ENCODE peak calls at places on chromosomes 13 and 19, in five cellular contexts. K is HepG2, X is H1, Y is K562, G is GM12878. F is an unnamed sample.

GRCh38 chr13:85693889-85694511 is 105.2 kb downstream of the SLITRK6 start:
- DNase-seq in K (no peak), G (no peak), X (no peak), Y (no peak), F (no peak)

GRCh38 chr19:29567366-29567915 is 38.6 kb upstream of the POP4 start:
- DNase-seq in G (no peak), Y (no peak), K (no peak), X (no peak), F (no peak)

GRCh38 chr19:472005-472858 is 11.4 kb upstream of the SHC2 start:
- DNase-seq in X (no peak), G (no peak), K (no peak), Y (no peak), F (no peak)

GRCh38 chr13:82571653-82572052 is 1310.6 kb downstream of the SLITRK1 start:
- DNase-seq in Y (no peak), G (no peak), K (no peak), X (no peak), F (no peak)

GRCh38 chr13:81988542-81988941 is 1647.6 kb upstream of the SPRY2 start:
- DNase-seq in X (no peak), K (no peak), Y (no peak), G (no peak), F (no peak)

GRCh38 chr19:44202470-44202869 is 9.9 kb upstream of the ZNF227 start:
- DNase-seq in X (no peak), K (no peak), G (no peak), Y (no peak), F (no peak)

GRCh38 chr13:71864094-71864980 is 2.7 kb downstream of the DACH1 start:
- DNase-seq in Y (no peak), K (no peak), G (no peak), X (peak), F (peak)

GRCh38 chr19:10134040-10134439 is 14.3 kb upstream of the EIF3G start:
- DNase-seq in K (no peak), Y (no peak), X (no peak), G (no peak), F (no peak)

GRCh38 chr13:24165746-24166145 is 5.2 kb downstream of the SPATA13 start:
- DNase-seq in K (no peak), G (no peak), X (no peak), Y (no peak), F (no peak)

GRCh38 chr13:112444416-112445399 is 68.6 kb downstream of the SPACA7 start:
- DNase-seq in Y (no peak), K (no peak), X (peak), G (no peak), F (no peak)

GRCh38 chr13:92362717-92363116 is 863.9 kb upstream of the GPC6 start:
- DNase-seq in Y (no peak), K (no peak), G (no peak), X (no peak), F (no peak)

GRCh38 chr19:2456301-2456570 is 523 bp downstream of the LMNB2 start:
- DNase-seq in Y (no peak), K (no peak), G (no peak), X (no peak), F (no peak)

GRCh38 chr13:76887070-76887563 is 912 bp upstream of the KCTD12 start:
- DNase-seq in K (no peak), X (peak), Y (no peak), G (no peak), F (peak)

GRCh38 chr19:10420444-10421239 is at the start of gene PDE4A:
- DNase-seq in G (no peak), X (peak), Y (peak), K (no peak), F (peak)

GRCh38 chr13:80454245-80454644 is 113.3 kb upstream of the SPRY2 start:
- DNase-seq in X (no peak), G (peak), K (no peak), Y (no peak), F (no peak)

GRCh38 chr19:15283141-15283885 is 49.0 kb downstream of the BRD4 start:
- DNase-seq in Y (no peak), G (no peak), K (no peak), X (no peak), F (no peak)

GRCh38 chr13:69681722-69682121 is 425.9 kb upstream of the ATXN8OS start:
- DNase-seq in X (no peak), G (no peak), Y (no peak), K (no peak), F (no peak)

GRCh38 chr13:98565726-98566577 is 11.0 kb downstream of the STK24 start:
- DNase-seq in X (no peak), G (no peak), Y (no peak), K (no peak), F (no peak)

GRCh38 chr19:39401549-39402416 is 4.9 kb upstream of the ZFP36 start:
- DNase-seq in Y (no peak), K (peak), X (no peak), G (no peak), F (no peak)

GRCh38 chr19:33193864-33194362 is at the start of gene LRP3:
- DNase-seq in G (no peak), Y (peak), K (no peak), X (no peak), F (peak)

GRCh38 chr13:95002968-95003813 is 290.8 kb upstream of the SOX21 start:
- DNase-seq in K (no peak), Y (no peak), X (peak), G (no peak), F (peak)

GRCh38 chr13:80131204-80131603 is 209.7 kb downstream of the SPRY2 start:
- DNase-seq in Y (no peak), G (no peak), X (no peak), K (no peak), F (peak)

GRCh38 chr19:14004619-14005380 is 1.3 kb downstream of the RFX1 start:
- DNase-seq in G (peak), K (peak), X (no peak), Y (peak), F (no peak)

GRCh38 chr13:113258655-113259054 is 38.4 kb upstream of the LAMP1 start:
- DNase-seq in G (no peak), Y (no peak), X (no peak), K (no peak), F (no peak)

GRCh38 chr19:50414850-50415660 is 3.7 kb upstream of the SPIB start:
- DNase-seq in X (peak), Y (peak), K (peak), G (no peak), F (peak)

GRCh38 chr13:23067129-23067528 is 113.7 kb upstream of the SGCG start:
- DNase-seq in K (no peak), X (no peak), G (no peak), Y (no peak), F (no peak)

GRCh38 chr19:29843180-29844051 is 31.6 kb downstream of the CCNE1 start:
- DNase-seq in G (no peak), Y (peak), X (peak), K (no peak), F (peak)

GRCh38 chr19:46213156-46213555 is 16.4 kb upstream of the IGFL1 start:
- DNase-seq in K (no peak), X (no peak), G (no peak), Y (no peak), F (no peak)

GRCh38 chr19:39154626-39155100 is 29.1 kb downstream of the PAK4 start:
- DNase-seq in K (no peak), X (no peak), G (no peak), Y (peak), F (peak)

GRCh38 chr19:709965-710714 is 1.4 kb downstream of the PALM start:
- DNase-seq in G (no peak), Y (no peak), X (peak), K (no peak), F (no peak)

GRCh38 chr13:48828962-48829405 is 146.7 kb upstream of the FNDC3A start:
- DNase-seq in K (no peak), X (no peak), Y (no peak), G (no peak), F (no peak)

DNA sequence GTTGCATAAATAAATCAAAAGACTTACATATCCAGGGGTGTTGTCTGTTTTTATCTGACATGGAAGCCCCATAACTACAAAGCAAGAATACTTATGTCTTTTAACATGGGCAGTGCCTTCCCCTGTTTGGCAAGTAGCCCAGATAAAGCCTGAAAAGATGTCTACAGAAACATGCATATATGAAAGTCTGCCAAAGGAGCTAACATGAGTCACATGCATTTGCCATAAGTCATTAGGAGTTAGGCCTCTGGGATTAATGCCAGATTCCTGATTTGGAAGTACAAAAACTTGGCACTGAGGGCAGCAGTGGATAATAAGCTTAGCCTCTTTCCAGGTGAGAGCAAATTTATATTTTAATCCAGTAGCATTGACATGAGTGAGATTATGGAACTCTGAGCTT is 62.0 kb downstream of the ZNF737 start:
- DNase-seq in K (no peak), Y (no peak), X (no peak), G (no peak), F (no peak)
- TF ChIP-seq USF2 in K (no peak), Y (no peak), X (no peak), G (no peak), F (no peak)

GRCh38 chr19:17323274-17323972 is 11.2 kb downstream of the ANO8 start:
- DNase-seq in Y (no peak), X (no peak), K (no peak), G (no peak), F (no peak)

GRCh38 chr19:17323973-17324327 is 10.7 kb downstream of the ANO8 start:
- DNase-seq in G (no peak), Y (no peak), X (no peak), K (no peak), F (no peak)

GRCh38 chr19:17321655-17322489 is 12.5 kb downstream of the DDA1 start:
- DNase-seq in Y (no peak), G (no peak), K (no peak), X (no peak), F (no peak)

GRCh38 chr19:17324357-17325114 is 10.1 kb downstream of the ANO8 start:
- DNase-seq in K (no peak), Y (no peak), G (no peak), X (no peak), F (no peak)

GRCh38 chr19:17322854-17323253 is 11.8 kb downstream of the ANO8 start:
- DNase-seq in K (no peak), Y (no peak), G (no peak), X (no peak), F (no peak)
- TF ChIP-seq SP1 in K (no peak), Y (no peak), G (no peak), X (no peak), F (no peak)

DNA sequence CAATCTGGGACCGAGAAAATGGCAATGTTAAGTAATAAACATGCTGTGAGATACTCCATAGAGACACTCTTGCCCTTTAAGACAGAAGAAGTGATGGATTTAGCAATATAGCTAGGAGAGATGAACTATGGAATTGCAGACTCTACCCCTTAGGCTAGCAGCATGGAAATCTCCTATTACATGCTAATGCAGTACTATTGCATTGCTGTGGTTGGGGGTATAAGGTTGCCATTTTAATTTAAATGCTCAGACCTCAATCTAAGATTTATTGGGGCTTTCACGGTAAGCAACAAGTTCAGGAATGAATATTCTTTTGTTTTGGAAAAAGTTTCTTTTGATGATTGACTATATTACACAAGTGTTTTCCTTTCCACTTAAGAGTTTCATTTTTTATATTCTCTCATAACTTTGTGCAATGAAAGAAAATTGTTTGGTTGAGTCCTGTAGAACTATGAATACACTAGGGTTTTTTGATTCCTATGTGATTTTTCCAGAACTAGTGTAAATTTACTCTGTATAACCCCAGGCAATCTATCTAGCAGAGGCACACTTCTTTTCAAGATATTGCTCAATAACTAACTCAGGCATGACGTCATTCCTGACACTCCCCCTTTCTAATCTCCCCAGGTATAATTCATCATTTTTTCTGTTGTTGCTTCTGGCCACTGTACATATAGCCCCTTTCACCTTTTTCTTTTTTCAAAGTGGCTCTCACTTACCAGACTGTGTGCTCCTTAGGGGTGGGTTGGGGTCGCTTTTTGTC is 394.7 kb upstream of the KLF12 start:
- DNase-seq in K (no peak), X (no peak), G (no peak), Y (no peak), F (no peak)
- TF ChIP-seq USF2 in K (no peak), X (no peak), G (no peak), Y (no peak), F (no peak)

DNA sequence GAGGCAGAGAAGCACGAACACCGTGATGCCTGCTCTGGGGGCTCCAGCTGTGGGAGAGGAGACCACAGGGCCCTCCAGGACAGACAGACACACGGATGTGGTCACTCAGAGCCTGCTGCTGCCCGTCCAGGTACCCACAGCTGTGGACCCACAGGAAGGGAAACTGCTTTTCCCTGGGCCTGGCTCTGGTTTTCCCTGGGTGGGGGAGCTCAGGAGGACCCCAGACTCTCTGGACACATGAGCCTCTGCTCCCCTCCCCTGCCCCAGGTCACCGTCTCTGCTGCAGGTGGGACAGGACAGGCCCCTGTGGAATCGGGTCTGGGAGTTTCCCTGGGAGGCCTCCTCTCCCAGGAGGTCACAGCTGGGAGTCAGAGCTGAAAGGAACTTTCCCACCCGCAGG is 7.3 kb downstream of the LILRA4 start:
- DNase-seq in K (no peak), G (no peak), X (no peak), Y (no peak), F (no peak)
- TF ChIP-seq SP1 in K (no peak), G (no peak), X (no peak), Y (no peak), F (no peak)

F was measured in WTC11.